ENCODE peak calls at places on chromosomes 4 and X, in four cellular contexts. U is neural progenitor cell, W is lower lobe of right lung, O is heart left ventricle. R is an unnamed sample. For H3K36me3, the result is how much of the 10 kb centered on the place peaks cover.

GRCh38 chrX:154655786-154656185 is 2.4 kb upstream of the CTAG2 start:
- DNase-seq in U (no peak), W (no peak), O (no peak), R (no peak)

GRCh38 chr4:7513731-7514130 is 79.0 kb upstream of the PSAPL1 start:
- DNase-seq in U (no peak), W (no peak), O (no peak), R (no peak)

GRCh38 chr4:98624642-98625041 is 33.8 kb downstream of the TSPAN5 start:
- DNase-seq in U (no peak), W (no peak), O (no peak), R (no peak)

GRCh38 chrX:15501506-15501905 is 899 bp downstream of the BMX start:
- DNase-seq in U (no peak), W (no peak), O (no peak), R (no peak)

GRCh38 chrX:135425566-135425965 is 3.8 kb downstream of the SMIM10L2A start:
- DNase-seq in U (no peak), W (no peak), O (no peak), R (no peak)

GRCh38 chr4:146330392-146330791 is 116.1 kb downstream of the REELD1 start:
- DNase-seq in U (no peak), W (no peak), O (no peak), R (no peak)

GRCh38 chr4:18214656-18215055 is 193.1 kb upstream of the LCORL start:
- DNase-seq in U (no peak), W (no peak), O (no peak), R (no peak)

GRCh38 chr4:65461781-65462180 is 208.5 kb downstream of the EPHA5 start:
- DNase-seq in U (no peak), W (no peak), O (no peak), R (no peak)

GRCh38 chr4:663438-664428 is 10.3 kb downstream of the ATP5ME start:
- DNase-seq in U (peak), W (peak), O (peak), R (peak)

GRCh38 chr4:665751-666435 is 8.2 kb downstream of the ATP5ME start:
- DNase-seq in U (no peak), W (peak), O (no peak), R (no peak)

GRCh38 chr4:666436-666810 is 7.7 kb downstream of the ATP5ME start:
- DNase-seq in U (no peak), W (peak), O (peak), R (no peak)

GRCh38 chr4:665381-665750 is 8.7 kb downstream of the ATP5ME start:
- DNase-seq in U (no peak), W (peak), O (no peak), R (no peak)

DNA sequence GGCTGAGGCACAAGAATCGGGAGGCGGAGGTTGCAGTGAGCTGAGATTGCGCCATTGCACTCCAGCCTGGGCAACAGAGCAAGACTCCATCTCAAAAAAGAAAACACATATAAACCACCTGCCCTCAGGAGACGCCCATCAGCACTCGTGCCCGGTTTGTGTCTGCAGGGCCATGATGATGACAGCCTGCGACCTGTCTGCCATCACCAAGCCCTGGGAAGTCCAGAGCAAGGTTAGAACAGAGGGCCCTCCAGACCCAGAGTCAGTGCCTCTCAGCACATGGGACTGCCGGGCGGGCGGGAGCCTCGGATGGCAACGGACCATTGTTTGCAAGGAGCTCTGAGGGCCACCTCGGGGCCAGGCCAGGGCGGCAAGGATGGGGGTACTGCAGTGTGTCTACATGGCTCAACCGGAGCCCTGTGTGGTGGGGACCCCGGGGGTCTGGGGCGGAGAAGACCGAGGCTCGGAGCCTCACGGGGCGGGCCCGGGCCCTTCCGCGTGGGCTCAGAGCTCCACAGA is 9.3 kb downstream of the ATP5ME start:
- DNase-seq in U (no peak), W (peak), O (peak), R (no peak)
- H3K36me3 ChIP-seq in U (under half), W (under half), O (under half), R (under half)

DNA sequence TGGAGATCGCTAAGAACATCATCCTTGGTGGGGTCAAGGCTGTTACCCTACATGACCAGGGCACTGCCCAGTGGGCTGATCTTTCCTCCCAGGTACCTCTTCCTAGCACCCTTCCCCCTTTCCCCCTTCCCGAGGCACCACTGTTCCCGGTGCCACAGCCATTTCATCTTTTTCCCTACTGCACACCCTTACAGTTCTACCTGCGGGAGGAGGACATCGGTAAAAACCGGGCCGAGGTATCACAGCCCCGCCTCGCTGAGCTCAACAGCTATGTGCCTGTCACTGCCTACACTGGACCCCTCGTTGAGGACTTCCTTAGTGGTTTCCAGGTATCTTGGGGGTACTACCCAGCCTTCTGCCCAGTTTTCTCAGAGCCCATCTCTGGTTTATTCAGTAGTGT is 5.7 kb downstream of the UBA1 start:
- DNase-seq in U (no peak), W (no peak), O (no peak), R (no peak)
- H3K27ac ChIP-seq in U (no peak), W (no peak), O (no peak), R (no peak)

GRCh38 chr4:1682860-1683259 is 1.3 kb downstream of the FAM53A start:
- DNase-seq in U (peak), W (peak), O (no peak), R (no peak)
- H3K4me3 ChIP-seq in U (peak), W (peak), O (no peak), R (no peak)

DNA sequence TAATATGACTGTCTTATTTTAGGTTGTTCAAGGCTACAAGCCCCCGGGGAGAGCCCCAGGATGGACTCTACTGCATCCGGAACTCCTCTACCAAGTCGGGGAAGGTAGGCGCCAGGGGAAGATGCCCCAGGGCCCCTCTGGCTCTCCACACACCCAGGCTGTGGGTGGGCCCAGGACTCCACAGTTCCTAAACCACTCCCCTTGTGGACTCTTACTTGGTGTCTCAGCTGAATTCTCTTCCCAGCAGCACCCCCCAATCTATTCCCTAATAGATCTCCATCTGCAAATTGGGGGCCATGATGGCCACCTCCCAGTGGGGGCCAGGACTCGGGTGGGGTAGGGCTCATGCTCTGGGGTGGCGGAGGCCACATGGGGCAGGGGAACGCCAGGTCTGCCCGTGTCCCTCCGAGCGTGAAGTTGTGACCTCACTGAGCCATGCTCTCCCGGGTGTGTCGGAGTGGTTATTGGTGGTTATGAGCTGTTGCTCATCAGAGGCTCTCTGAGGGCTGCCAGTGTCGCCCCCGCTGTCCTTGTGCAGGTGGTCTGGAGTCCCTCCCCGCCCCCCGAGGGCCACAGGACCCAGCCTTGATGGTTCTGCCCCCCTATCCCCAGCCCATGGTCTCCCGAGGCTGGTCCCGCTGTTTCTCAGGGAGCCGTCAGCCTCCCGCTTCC is 11.2 kb upstream of the ADD1 start:
- DNase-seq in U (no peak), W (peak), O (peak), R (peak)
- H3K36me3 ChIP-seq in U (under half), W (half or more), O (half or more), R (under half)

GRCh38 chr4:79862842-79863241 is 210.2 kb downstream of the ANTXR2 start:
- DNase-seq in U (no peak), W (no peak), O (no peak), R (no peak)

GRCh38 chr4:79863333-79863732 is 209.7 kb downstream of the ANTXR2 start:
- DNase-seq in U (no peak), W (no peak), O (no peak), R (no peak)

GRCh38 chr4:79869597-79870336 is 203.3 kb downstream of the ANTXR2 start:
- DNase-seq in U (no peak), W (no peak), O (no peak), R (no peak)

GRCh38 chr4:79865253-79865652 is 207.8 kb downstream of the ANTXR2 start:
- DNase-seq in U (no peak), W (no peak), O (no peak), R (no peak)

GRCh38 chr4:79864470-79865190 is 208.4 kb downstream of the ANTXR2 start:
- DNase-seq in U (no peak), W (no peak), O (no peak), R (no peak)
- H3K27ac ChIP-seq in U (no peak), W (no peak), O (no peak), R (no peak)

DNA sequence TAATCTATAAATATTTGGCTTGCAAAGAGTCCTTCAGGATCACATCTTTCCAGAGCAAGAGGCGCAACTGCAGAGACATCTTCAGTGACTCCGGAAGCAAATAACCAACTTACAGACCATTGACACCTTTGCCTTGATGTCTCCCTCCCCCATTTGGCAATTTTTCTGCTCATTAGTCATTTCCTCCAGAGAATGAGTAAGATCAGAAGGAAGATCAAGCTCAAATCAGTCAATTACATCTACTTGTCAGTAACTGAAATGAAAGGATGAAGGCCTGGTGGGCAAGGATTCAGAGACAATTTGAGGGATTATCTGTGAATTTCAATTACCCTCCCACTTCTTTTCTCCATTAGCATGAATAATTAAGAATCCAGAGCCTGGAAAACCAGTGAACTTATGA is 665.6 kb upstream of the CPEB2 start:
- DNase-seq in U (no peak), W (no peak), O (no peak), R (no peak)
- H3K4me3 ChIP-seq in U (no peak), W (no peak), O (no peak), R (no peak)

GRCh38 chr4:3233391-3234071 is 15.4 kb upstream of the MSANTD1 start:
- DNase-seq in U (no peak), W (no peak), O (peak), R (no peak)

GRCh38 chr4:3231431-3231980 is 17.5 kb upstream of the MSANTD1 start:
- DNase-seq in U (no peak), W (peak), O (peak), R (no peak)

GRCh38 chr4:3229964-3230363 is 19.0 kb upstream of the MSANTD1 start:
- DNase-seq in U (no peak), W (peak), O (no peak), R (no peak)

GRCh38 chr4:3232871-3233271 is 16.1 kb upstream of the MSANTD1 start:
- DNase-seq in U (no peak), W (peak), O (no peak), R (no peak)

GRCh38 chr4:3232001-3232400 is 17.0 kb upstream of the MSANTD1 start:
- DNase-seq in U (no peak), W (peak), O (peak), R (no peak)
- H3K36me3 ChIP-seq in U (under half), W (half or more), O (half or more), R (half or more)

DNA sequence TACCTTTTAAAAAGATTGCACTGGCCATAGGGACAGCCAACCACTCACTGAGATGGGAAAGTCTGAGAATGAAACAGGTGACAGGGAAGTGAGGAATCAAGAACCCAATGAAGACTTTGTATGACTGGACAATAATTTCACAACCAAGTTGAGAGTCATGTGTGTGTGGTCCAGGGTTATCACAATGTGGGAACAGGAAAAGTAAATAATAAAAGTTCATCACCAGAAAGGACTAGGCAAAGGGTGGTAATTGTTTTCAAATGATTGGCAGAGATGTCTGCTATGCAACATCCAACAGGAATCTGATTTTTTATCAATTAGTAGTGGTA is 129.3 kb downstream of the AMELX start:
- DNase-seq in U (no peak), W (no peak), O (no peak), R (no peak)
- H3K27ac ChIP-seq in U (no peak), W (peak), O (no peak), R (no peak)

DNA sequence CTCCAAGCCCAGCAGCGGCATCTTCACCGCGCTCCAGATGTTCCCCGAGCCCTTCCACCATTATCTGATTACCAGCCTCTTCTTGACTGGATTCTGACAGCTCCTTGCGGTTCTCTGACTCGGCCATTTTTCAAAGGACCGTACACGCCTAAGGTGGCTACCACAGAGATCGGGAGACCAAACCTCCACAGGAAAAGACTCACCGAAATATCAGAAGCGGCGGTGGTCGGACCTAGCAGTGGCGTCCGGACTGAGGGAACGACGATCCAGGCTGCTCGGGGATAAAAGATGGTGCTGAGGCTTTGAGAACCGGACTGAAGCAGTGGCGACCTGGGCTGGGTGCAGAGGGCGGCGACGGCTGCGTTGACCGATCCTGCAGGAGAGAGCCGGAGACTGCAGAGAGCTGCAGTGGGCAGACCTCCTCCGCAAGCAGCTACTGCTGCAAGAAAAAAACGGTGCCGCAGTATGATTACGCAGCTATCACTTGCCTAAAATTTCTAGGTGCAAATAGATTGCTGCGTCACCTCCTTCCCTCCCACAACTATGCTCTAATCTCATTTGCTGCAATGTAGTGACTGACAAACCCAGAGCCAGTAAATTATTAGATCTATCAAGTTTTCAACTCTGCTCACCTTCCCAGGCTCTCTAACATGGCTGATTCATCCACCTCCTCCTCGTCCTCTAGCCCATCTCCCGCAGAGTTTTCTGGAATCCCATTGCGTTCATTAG is at the start of gene NAP1L2:
- DNase-seq in U (peak), W (peak), O (peak), R (peak)
- H3K4me3 ChIP-seq in U (peak), W (peak), O (peak), R (peak)

GRCh38 chr4:39626261-39626660 is 12.4 kb downstream of the SMIM14 start:
- DNase-seq in U (no peak), W (no peak), O (no peak), R (no peak)

GRCh38 chr4:39620551-39620950 is 18.1 kb downstream of the SMIM14 start:
- DNase-seq in U (no peak), W (no peak), O (no peak), R (no peak)

GRCh38 chr4:39617534-39617933 is 21.1 kb downstream of the SMIM14 start:
- DNase-seq in U (no peak), W (no peak), O (no peak), R (no peak)

GRCh38 chr4:39616651-39617050 is 22.0 kb downstream of the SMIM14 start:
- DNase-seq in U (no peak), W (no peak), O (no peak), R (no peak)

GRCh38 chr4:39621582-39621981 is 17.1 kb downstream of the SMIM14 start:
- DNase-seq in U (no peak), W (peak), O (no peak), R (no peak)
- H3K36me3 ChIP-seq in U (under half), W (under half), O (under half), R (under half)

R was measured in CD8-positive, alpha-beta T cell.